ENCODE peak calls at places on chromosomes 2 and 18, in four cellular contexts. J, G, I and O are unnamed samples.

GRCh38 chr2:12725238-12726187 is 8.8 kb downstream of the TRIB2 start:
- DNase-seq in J (no peak), G (no peak), I (no peak), O (no peak)

GRCh38 chr2:156083707-156084494 is 248.6 kb downstream of the NR4A2 start:
- DNase-seq in J (no peak), G (no peak), I (peak; percentile 77), O (no peak)

GRCh38 chr2:238450440-238450861 is 23.7 kb downstream of the ASB1 start:
- DNase-seq in J (no peak), G (no peak), I (no peak), O (no peak)

GRCh38 chr18:69647695-69648094 is 247.0 kb downstream of the DOK6 start:
- DNase-seq in J (no peak), G (no peak), I (no peak), O (no peak)

GRCh38 chr2:9717886-9718451 is 87.2 kb upstream of the YWHAQ start:
- DNase-seq in J (no peak), G (no peak), I (no peak), O (no peak)

GRCh38 chr2:225182126-225182525 is 139.9 kb upstream of the DOCK10 start:
- DNase-seq in J (no peak), G (peak; percentile 71), I (no peak), O (no peak)

GRCh38 chr2:231347081-231347480 is 48.4 kb upstream of the B3GNT7 start:
- DNase-seq in J (no peak), G (no peak), I (no peak), O (no peak)

GRCh38 chr2:225157052-225157451 is 114.8 kb upstream of the DOCK10 start:
- DNase-seq in J (no peak), G (no peak), I (no peak), O (no peak)

GRCh38 chr2:168716839-168717238 is 85.6 kb upstream of the NOSTRIN start:
- DNase-seq in J (no peak), G (no peak), I (no peak), O (no peak)

GRCh38 chr18:57586243-57587049 is at the start of gene FECH:
- DNase-seq in J (peak; percentile 26), G (peak; percentile 54), I (peak; percentile 52), O (peak; percentile 76)

GRCh38 chr2:101400048-101400447 is 12.7 kb upstream of the CREG2 start:
- DNase-seq in J (no peak), G (no peak), I (peak; percentile 29), O (no peak)

GRCh38 chr2:8090748-8091700 is 590.8 kb upstream of the ID2 start:
- DNase-seq in J (peak; percentile 59), G (no peak), I (peak; percentile 89), O (no peak)

GRCh38 chr2:177604291-177605065 is 211.9 kb downstream of the AGPS start:
- DNase-seq in J (no peak), G (peak; percentile 46), I (peak; percentile 23), O (peak; percentile 71)

GRCh38 chr2:158502984-158503383 is 46.2 kb downstream of the PKP4 start:
- DNase-seq in J (no peak), G (no peak), I (no peak), O (peak; percentile 22)

GRCh38 chr2:23611839-23612238 is 226.9 kb downstream of the KLHL29 start:
- DNase-seq in J (no peak), G (no peak), I (no peak), O (no peak)

GRCh38 chr18:34942276-34942675 is 98.9 kb upstream of the MAPRE2 start:
- DNase-seq in J (no peak), G (no peak), I (no peak), O (no peak)

GRCh38 chr2:233974530-233975071 is 57.4 kb downstream of the TRPM8 start:
- DNase-seq in J (no peak), G (no peak), I (peak; percentile 97), O (peak; percentile 86)

GRCh38 chr2:60317831-60318230 is 235.6 kb downstream of the BCL11A start:
- DNase-seq in J (no peak), G (peak; percentile 14), I (no peak), O (no peak)

GRCh38 chr2:226641008-226641407 is 158.6 kb downstream of the IRS1 start:
- DNase-seq in J (no peak), G (no peak), I (no peak), O (no peak)

GRCh38 chr2:217593732-217594131 is 409.1 kb downstream of the TNS1 start:
- DNase-seq in J (no peak), G (no peak), I (no peak), O (no peak)

GRCh38 chr2:67462741-67463496 is 65.8 kb downstream of the ETAA1 start:
- DNase-seq in J (no peak), G (no peak), I (peak; percentile 72), O (no peak)

GRCh38 chr18:48151421-48152095 is 221.1 kb upstream of the SMAD2 start:
- DNase-seq in J (no peak), G (no peak), I (no peak), O (no peak)

GRCh38 chr2:70505613-70506391 is 47.8 kb downstream of the TGFA start:
- DNase-seq in J (no peak), G (no peak), I (no peak), O (no peak)

GRCh38 chr2:74872310-74872923 is 38.5 kb downstream of the HK2 start:
- DNase-seq in J (no peak), G (no peak), I (no peak), O (no peak)

DNA sequence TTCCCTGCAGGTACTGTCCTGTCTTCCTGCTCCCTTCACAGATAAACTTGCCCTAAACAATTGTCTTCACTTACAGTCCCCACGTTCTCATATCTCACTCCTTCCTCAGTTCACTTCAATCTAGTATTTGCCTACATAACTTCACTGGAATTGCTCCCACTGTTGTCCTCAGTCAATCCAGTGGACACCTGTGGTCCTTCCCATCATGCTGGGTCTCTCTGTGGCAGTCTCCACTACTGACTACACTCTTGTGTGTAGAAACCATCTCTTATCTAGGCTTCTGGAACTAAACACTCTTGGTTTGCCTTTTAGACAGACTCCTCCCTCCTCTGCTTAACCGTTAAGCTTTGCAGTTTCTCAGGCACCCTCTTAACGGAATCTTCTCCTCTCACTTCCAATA is 58.8 kb downstream of the COPS8 start:
- DNase-seq in J (no peak), G (no peak), I (no peak), O (no peak)
- H3K27ac ChIP-seq in J (no peak overlapping the region), G (no peak overlapping the region), I (no peak overlapping the region), O (no peak overlapping the region)

GRCh38 chr18:67266246-67266570 is 250.3 kb downstream of the DSEL start:
- DNase-seq in J (no peak), G (no peak), I (no peak), O (no peak)

GRCh38 chr18:67266591-67267237 is 249.8 kb downstream of the DSEL start:
- DNase-seq in J (no peak), G (no peak), I (peak; percentile 65), O (peak; percentile 53)

GRCh38 chr18:67265464-67266245 is 250.9 kb downstream of the DSEL start:
- DNase-seq in J (no peak), G (no peak), I (peak; percentile 82), O (peak; percentile 76)

GRCh38 chr18:67269206-67269605 is 247.3 kb downstream of the DSEL start:
- DNase-seq in J (no peak), G (no peak), I (no peak), O (no peak)

GRCh38 chr18:67268530-67268929 is 248.0 kb downstream of the DSEL start:
- DNase-seq in J (no peak), G (no peak), I (no peak), O (no peak)
- H3K9me3 ChIP-seq in J (no peaks in the 10 kb centered on the region), G (no peaks in the 10 kb centered on the region), I (no peaks in the 10 kb centered on the region), O (no peaks in the 10 kb centered on the region)

DNA sequence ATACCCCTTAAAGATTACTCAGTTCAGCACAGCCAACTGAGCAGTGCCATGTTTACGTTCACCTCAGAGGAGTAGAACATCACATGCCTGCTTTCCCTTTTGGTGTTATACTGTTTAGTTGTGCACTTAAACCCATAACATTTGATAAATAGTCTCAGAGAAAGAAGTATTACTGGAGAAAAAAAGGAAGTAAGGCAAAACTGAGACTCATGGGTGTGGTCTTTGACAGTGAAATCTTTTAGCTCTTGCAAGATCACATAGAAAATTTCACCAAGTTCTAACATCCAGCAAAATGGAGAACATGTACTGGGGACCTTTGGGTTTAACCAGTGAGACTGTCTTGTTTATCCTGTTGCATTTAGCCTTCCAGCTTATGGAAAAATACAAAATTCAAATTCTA is 5.6 kb downstream of the TANK start:
- DNase-seq in J (no peak), G (no peak), I (no peak), O (no peak)
- H3K27ac ChIP-seq in J (no peak overlapping the region), G (no peak overlapping the region), I (no peak overlapping the region), O (no peak overlapping the region)

GRCh38 chr2:29544917-29545316 is 376.5 kb downstream of the ALK start:
- DNase-seq in J (no peak), G (no peak), I (no peak), O (no peak)
- H3K9me3 ChIP-seq in J (no peaks in the 10 kb centered on the region), G (no peaks in the 10 kb centered on the region), I (no peaks in the 10 kb centered on the region), O (no peaks in the 10 kb centered on the region)

GRCh38 chr2:229980440-229981184 is 58.3 kb downstream of the FBXO36 start:
- DNase-seq in J (no peak), G (peak; percentile 48), I (peak; percentile 64), O (peak; percentile 90)
- H3K27ac ChIP-seq in J (peak overlapping the region; percentile 35), G (no peak overlapping the region), I (no peak overlapping the region), O (peak overlapping the region; percentile 55)